ENCODE peak calls at places on chromosomes 13 and 19, in six cellular contexts. P is thyroid gland, K is mesenteric fat pad, W is NCI-H345, U is putamen, R is midbrain. O is an unnamed sample.

GRCh38 chr19:38101723-38102122 is 122.3 kb downstream of the DPF1 start:
- DNase-seq in P (no peak), K (no peak), W (no peak), U (no peak), R (no peak), O (no peak)

GRCh38 chr13:97535619-97536018 is 101.7 kb downstream of the RAP2A start:
- DNase-seq in P (no peak), K (no peak), W (no peak), U (no peak), R (no peak), O (peak; percentile 71)

GRCh38 chr13:82627183-82627582 is 1255.1 kb downstream of the SLITRK1 start:
- DNase-seq in P (no peak), K (no peak), W (no peak), U (no peak), R (no peak), O (peak; percentile 92)

GRCh38 chr19:5966215-5966614 is 11.7 kb downstream of the RANBP3 start:
- DNase-seq in P (no peak), K (no peak), W (no peak), U (peak; percentile 37), R (no peak), O (peak; percentile 86)

GRCh38 chr19:16896913-16897571 is 8.2 kb downstream of the F2RL3 start:
- DNase-seq in P (peak; percentile 81), K (peak; percentile 95), W (no peak), U (peak; percentile 39), R (peak; percentile 37), O (peak; percentile 21)

GRCh38 chr13:50244913-50245574 is 229.8 kb downstream of the KCNRG start:
- DNase-seq in P (peak; percentile 15), K (no peak), W (no peak), U (no peak), R (no peak), O (peak; percentile 89)

GRCh38 chr13:31209819-31210209 is 10.0 kb downstream of the B3GLCT start:
- DNase-seq in P (no peak), K (no peak), W (no peak), U (no peak), R (no peak), O (no peak)

GRCh38 chr19:3115411-3115810 is 20.4 kb upstream of the GNA15 start:
- DNase-seq in P (no peak), K (no peak), W (no peak), U (no peak), R (no peak), O (no peak)

GRCh38 chr13:107678075-107678689 is 537.2 kb downstream of the LIG4 start:
- DNase-seq in P (no peak), K (no peak), W (no peak), U (no peak), R (no peak), O (peak; percentile 61)

GRCh38 chr13:38514575-38514974 is 164.9 kb downstream of the UFM1 start:
- DNase-seq in P (peak; percentile 70), K (no peak), W (no peak), U (no peak), R (no peak), O (no peak)

GRCh38 chr19:3479177-3479818 is 1.0 kb downstream of the SMIM24 start:
- DNase-seq in P (no peak), K (no peak), W (peak; percentile 9), U (no peak), R (no peak), O (no peak)

GRCh38 chr13:62357887-62358645 is 942.4 kb upstream of the PCDH20 start:
- DNase-seq in P (no peak), K (no peak), W (peak; percentile 38), U (no peak), R (peak; percentile 5), O (no peak)

GRCh38 chr13:41196620-41197019 is 2.3 kb upstream of the KBTBD7 start:
- DNase-seq in P (no peak), K (no peak), W (no peak), U (no peak), R (no peak), O (peak; percentile 43)

GRCh38 chr19:42353341-42354015 is 28.0 kb downstream of the MEGF8 start:
- DNase-seq in P (no peak), K (no peak), W (no peak), U (no peak), R (no peak), O (no peak)

GRCh38 chr19:42280761-42281174 is 11.7 kb downstream of the CIC start:
- DNase-seq in P (peak; percentile 36), K (no peak), W (no peak), U (peak; percentile 80), R (peak; percentile 72), O (peak; percentile 38)

GRCh38 chr19:55643003-55643732 is at the start of gene ZNF581:
- DNase-seq in P (peak; percentile 72), K (no peak), W (peak; percentile 64), U (peak; percentile 67), R (peak; percentile 68), O (peak; percentile 68)

GRCh38 chr19:17555929-17556813 is 722 bp downstream of the COLGALT1 start:
- DNase-seq in P (peak; percentile 36), K (no peak), W (peak; percentile 25), U (peak; percentile 47), R (peak; percentile 36), O (peak; percentile 77)

GRCh38 chr19:16018801-16019551 is 57.3 kb upstream of the TPM4 start:
- DNase-seq in P (no peak), K (peak; percentile 77), W (no peak), U (no peak), R (no peak), O (no peak)

GRCh38 chr13:49630580-49630979 is 2.3 kb downstream of the ARL11 start:
- DNase-seq in P (no peak), K (no peak), W (no peak), U (no peak), R (no peak), O (no peak)

O was measured in HCEC 1CT.